ENCODE peak calls at places on chromosome 2, in nine cellular contexts. One of them, this sample, is unnamed.

GRCh38 chr2:176613358-176614032 is 344.3 kb downstream of the MTX2 start:
- DNase-seq in NCI-H748 treated with DMSO at 0.1 percent for 48 hours: no peak
- DNase-seq in AG04449: peak
- DNase-seq in activated T-cell treated with anti-CD3 and anti-CD28 coated beads for 48 hours: no peak
- DNase-seq in fibroblast of lung: no peak
- DNase-seq in ureter: no peak
- DNase-seq in T-helper 17 cell: no peak
- DNase-seq in left lobe of liver: no peak
- DNase-seq in heart left ventricle: no peak
- DNase-seq in this sample: peak

GRCh38 chr2:3827673-3828575 is 124.5 kb downstream of the DCDC2C start:
- DNase-seq in NCI-H748 treated with DMSO at 0.1 percent for 48 hours: no peak
- DNase-seq in AG04449: peak
- DNase-seq in activated T-cell treated with anti-CD3 and anti-CD28 coated beads for 48 hours: no peak
- DNase-seq in fibroblast of lung: peak
- DNase-seq in ureter: no peak
- DNase-seq in T-helper 17 cell: no peak
- DNase-seq in left lobe of liver: no peak
- DNase-seq in heart left ventricle: no peak
- DNase-seq in this sample: no peak

GRCh38 chr2:6314218-6314855 is 551.4 kb downstream of the CMPK2 start:
- DNase-seq in NCI-H748 treated with DMSO at 0.1 percent for 48 hours: no peak
- DNase-seq in AG04449: no peak
- DNase-seq in activated T-cell treated with anti-CD3 and anti-CD28 coated beads for 48 hours: no peak
- DNase-seq in fibroblast of lung: no peak
- DNase-seq in ureter: no peak
- DNase-seq in T-helper 17 cell: no peak
- DNase-seq in left lobe of liver: no peak
- DNase-seq in heart left ventricle: no peak
- DNase-seq in this sample: no peak

GRCh38 chr2:28539095-28539494 is 43.2 kb downstream of the PLB1 start:
- DNase-seq in NCI-H748 treated with DMSO at 0.1 percent for 48 hours: no peak
- DNase-seq in AG04449: no peak
- DNase-seq in activated T-cell treated with anti-CD3 and anti-CD28 coated beads for 48 hours: no peak
- DNase-seq in fibroblast of lung: no peak
- DNase-seq in ureter: no peak
- DNase-seq in T-helper 17 cell: no peak
- DNase-seq in left lobe of liver: no peak
- DNase-seq in heart left ventricle: no peak
- DNase-seq in this sample: peak

GRCh38 chr2:188773075-188773474 is 201.1 kb upstream of the COL3A1 start:
- DNase-seq in NCI-H748 treated with DMSO at 0.1 percent for 48 hours: peak
- DNase-seq in AG04449: no peak
- DNase-seq in activated T-cell treated with anti-CD3 and anti-CD28 coated beads for 48 hours: no peak
- DNase-seq in fibroblast of lung: peak
- DNase-seq in ureter: no peak
- DNase-seq in T-helper 17 cell: no peak
- DNase-seq in left lobe of liver: no peak
- DNase-seq in heart left ventricle: no peak
- DNase-seq in this sample: no peak

GRCh38 chr2:231181848-231182247 is 16.6 kb upstream of the ARMC9 start:
- DNase-seq in NCI-H748 treated with DMSO at 0.1 percent for 48 hours: no peak
- DNase-seq in AG04449: no peak
- DNase-seq in activated T-cell treated with anti-CD3 and anti-CD28 coated beads for 48 hours: no peak
- DNase-seq in fibroblast of lung: peak
- DNase-seq in ureter: peak
- DNase-seq in T-helper 17 cell: no peak
- DNase-seq in left lobe of liver: peak
- DNase-seq in heart left ventricle: peak
- DNase-seq in this sample: peak

GRCh38 chr2:174788291-174788929 is 24.1 kb upstream of the CHRNA1 start:
- DNase-seq in NCI-H748 treated with DMSO at 0.1 percent for 48 hours: peak
- DNase-seq in AG04449: no peak
- DNase-seq in activated T-cell treated with anti-CD3 and anti-CD28 coated beads for 48 hours: no peak
- DNase-seq in fibroblast of lung: peak
- DNase-seq in ureter: no peak
- DNase-seq in T-helper 17 cell: no peak
- DNase-seq in left lobe of liver: no peak
- DNase-seq in heart left ventricle: no peak
- DNase-seq in this sample: no peak

GRCh38 chr2:136207665-136208064 is 89.7 kb upstream of the CXCR4 start:
- DNase-seq in NCI-H748 treated with DMSO at 0.1 percent for 48 hours: no peak
- DNase-seq in AG04449: no peak
- DNase-seq in activated T-cell treated with anti-CD3 and anti-CD28 coated beads for 48 hours: no peak
- DNase-seq in fibroblast of lung: no peak
- DNase-seq in ureter: no peak
- DNase-seq in T-helper 17 cell: no peak
- DNase-seq in left lobe of liver: no peak
- DNase-seq in heart left ventricle: no peak
- DNase-seq in this sample: no peak

GRCh38 chr2:37656512-37657423 is 14.7 kb downstream of the CDC42EP3 start:
- DNase-seq in NCI-H748 treated with DMSO at 0.1 percent for 48 hours: peak
- DNase-seq in AG04449: no peak
- DNase-seq in activated T-cell treated with anti-CD3 and anti-CD28 coated beads for 48 hours: no peak
- DNase-seq in fibroblast of lung: no peak
- DNase-seq in ureter: no peak
- DNase-seq in T-helper 17 cell: no peak
- DNase-seq in left lobe of liver: no peak
- DNase-seq in heart left ventricle: no peak
- DNase-seq in this sample: peak

GRCh38 chr2:147294825-147295392 is 549.9 kb upstream of the ACVR2A start:
- DNase-seq in NCI-H748 treated with DMSO at 0.1 percent for 48 hours: no peak
- DNase-seq in AG04449: no peak
- DNase-seq in activated T-cell treated with anti-CD3 and anti-CD28 coated beads for 48 hours: no peak
- DNase-seq in fibroblast of lung: no peak
- DNase-seq in ureter: no peak
- DNase-seq in T-helper 17 cell: no peak
- DNase-seq in left lobe of liver: no peak
- DNase-seq in heart left ventricle: no peak
- DNase-seq in this sample: no peak

This sample was measured in endothelial cell of umbilical vein.